ENCODE peak calls at places on chromosomes 2 and 18, in eight cellular contexts. U, C, H, Y, B, M, V and W are unnamed samples.

GRCh38 chr2:117785740-117786139 is 28.8 kb upstream of the DDX18 start:
- DNase-seq in U (no peak), C (peak), H (peak), Y (peak), B (peak), M (peak), V (peak), W (peak)

GRCh38 chr18:35153609-35154273 is 87.1 kb upstream of the ZNF397 start:
- DNase-seq in U (no peak), C (no peak), H (no peak), Y (no peak), B (no peak), M (no peak), V (no peak), W (no peak)

GRCh38 chr2:197798187-197798586 is 6.2 kb upstream of the PLCL1 start:
- DNase-seq in U (no peak), C (no peak), H (no peak), Y (no peak), B (no peak), M (no peak), V (no peak), W (no peak)

GRCh38 chr2:10382313-10383061 is 65.6 kb downstream of the ODC1 start:
- DNase-seq in U (peak), C (no peak), H (no peak), Y (no peak), B (no peak), M (no peak), V (no peak), W (no peak)

GRCh38 chr2:58923869-58924268 is 682.7 kb upstream of the FANCL start:
- DNase-seq in U (no peak), C (no peak), H (no peak), Y (peak), B (no peak), M (no peak), V (no peak), W (peak)

GRCh38 chr2:206482633-206483032 is 39.3 kb downstream of the ADAM23 start:
- DNase-seq in U (no peak), C (no peak), H (no peak), Y (no peak), B (no peak), M (no peak), V (no peak), W (no peak)

GRCh38 chr18:60421356-60422118 is 49.0 kb upstream of the MC4R start:
- DNase-seq in U (no peak), C (no peak), H (no peak), Y (no peak), B (no peak), M (no peak), V (no peak), W (no peak)

GRCh38 chr2:70619167-70619566 is 65.5 kb upstream of the TGFA start:
- DNase-seq in U (no peak), C (no peak), H (no peak), Y (no peak), B (no peak), M (no peak), V (no peak), W (no peak)

GRCh38 chr2:84796798-84797197 is 84.1 kb downstream of the TRABD2A start:
- DNase-seq in U (no peak), C (no peak), H (no peak), Y (no peak), B (no peak), M (no peak), V (no peak), W (peak)

GRCh38 chr18:50870138-50870845 is 8.6 kb upstream of the ME2 start:
- DNase-seq in U (no peak), C (no peak), H (peak), Y (no peak), B (peak), M (no peak), V (no peak), W (peak)

GRCh38 chr2:215722125-215722524 is 286.3 kb upstream of the FN1 start:
- DNase-seq in U (no peak), C (no peak), H (no peak), Y (no peak), B (no peak), M (no peak), V (no peak), W (no peak)

GRCh38 chr18:59056706-59057492 is 82.8 kb upstream of the SEC11C start:
- DNase-seq in U (peak), C (peak), H (peak), Y (peak), B (peak), M (peak), V (no peak), W (peak)

GRCh38 chr2:43631918-43632317 is 5.1 kb upstream of the PLEKHH2 start:
- DNase-seq in U (no peak), C (no peak), H (no peak), Y (no peak), B (no peak), M (no peak), V (no peak), W (no peak)

GRCh38 chr18:13036622-13037320 is 45.6 kb downstream of the CEP192 start:
- DNase-seq in U (no peak), C (no peak), H (no peak), Y (no peak), B (no peak), M (no peak), V (no peak), W (no peak)